ENCODE peak calls at places on chromosomes 16 and 17, in ten cellular contexts. U is mucosa of descending colon, X is A549, M is astrocyte of the cerebellum, P is WTC11, D is upper lobe of right lung, Z is endothelial cell, R is lower lobe of right lung, W is testis, Q is bronchial epithelial cell. B is an unnamed sample.

GRCh38 chr17:1078062-1078711 is 81.3 kb downstream of the TIMM22 start:
- DNase-seq in U (peak; percentile 40), X (no peak), M (no peak), P (peak; percentile 38), D (no peak), Z (no peak), R (peak; percentile 43), W (no peak), Q (no peak), B (no peak)

GRCh38 chr17:64658931-64659330 is 3.2 kb downstream of the SMURF2 start:
- DNase-seq in U (no peak), X (peak; percentile 39), M (peak; percentile 75), P (no peak), D (no peak), Z (no peak), R (no peak), W (no peak), Q (peak; percentile 65), B (peak; percentile 68)

GRCh38 chr17:77508047-77508715 is 367.4 kb downstream of the SEC14L1 start:
- DNase-seq in U (no peak), X (peak; percentile 41), M (no peak), P (peak; percentile 5), D (peak; percentile 22), Z (no peak), R (no peak), W (peak; percentile 7), Q (peak; percentile 79), B (no peak)

GRCh38 chr16:16092925-16093624 is 130.2 kb downstream of the ABCC6 start:
- DNase-seq in U (no peak), X (no peak), M (peak; percentile 44), P (no peak), D (no peak), Z (no peak), R (no peak), W (peak; percentile 77), Q (no peak), B (no peak)

GRCh38 chr16:62225675-62226074 is 189.4 kb upstream of the CDH8 start:
- DNase-seq in U (peak; percentile 55), X (peak; percentile 89), M (peak; percentile 15), P (peak; percentile 94), D (peak; percentile 85), Z (peak; percentile 64), R (peak; percentile 77), W (peak; percentile 93), Q (peak; percentile 77), B (peak; percentile 3)

GRCh38 chr17:74008196-74008595 is 195.3 kb upstream of the RPL38 start:
- DNase-seq in U (no peak), X (peak; percentile 43), M (no peak), P (peak; percentile 46), D (no peak), Z (peak; percentile 16), R (no peak), W (no peak), Q (no peak), B (no peak)

GRCh38 chr17:47810200-47810821 is 11.3 kb downstream of the OSBPL7 start:
- DNase-seq in U (peak; percentile 88), X (peak; percentile 88), M (peak; percentile 86), P (peak; percentile 55), D (peak; percentile 73), Z (no peak), R (peak; percentile 75), W (no peak), Q (peak; percentile 98), B (peak; percentile 87)

GRCh38 chr16:86988920-86989715 is 328.1 kb downstream of the C16orf95 start:
- DNase-seq in U (no peak), X (no peak), M (no peak), P (no peak), D (no peak), Z (no peak), R (no peak), W (no peak), Q (no peak), B (no peak)

GRCh38 chr17:43399839-43400328 is 1.1 kb downstream of the ARL4D start:
- DNase-seq in U (no peak), X (peak; percentile 41), M (no peak), P (no peak), D (no peak), Z (no peak), R (no peak), W (peak; percentile 55), Q (no peak), B (no peak)

GRCh38 chr16:25063865-25064264 is 47.7 kb upstream of the LCMT1 start:
- DNase-seq in U (no peak), X (no peak), M (no peak), P (no peak), D (no peak), Z (no peak), R (no peak), W (peak; percentile 89), Q (no peak), B (peak; percentile 57)

GRCh38 chr17:1829189-1829578 is 518 bp downstream of the SMYD4 start:
- DNase-seq in U (no peak), X (peak; percentile 52), M (no peak), P (peak; percentile 23), D (no peak), Z (no peak), R (no peak), W (peak; percentile 35), Q (no peak), B (peak; percentile 9)

GRCh38 chr16:65601781-65602180 is 479.9 kb upstream of the CDH11 start:
- DNase-seq in U (no peak), X (no peak), M (peak; percentile 67), P (no peak), D (no peak), Z (no peak), R (no peak), W (no peak), Q (no peak), B (peak; percentile 70)
- TF ChIP-seq CTCF in U (no peak), X (no peak), M (no peak), P (no peak), D (no peak), Z (no peak), R (no peak), W (no peak), Q (no peak), B (no peak)

GRCh38 chr17:82896071-82897000 is 56.5 kb upstream of the ZNF750 start:
- DNase-seq in U (no peak), X (no peak), M (no peak), P (no peak), D (no peak), Z (no peak), R (peak; percentile 16), W (no peak), Q (no peak), B (no peak)

GRCh38 chr17:82898976-82899514 is 59.2 kb upstream of the ZNF750 start:
- DNase-seq in U (no peak), X (no peak), M (no peak), P (no peak), D (no peak), Z (no peak), R (peak; percentile 41), W (no peak), Q (no peak), B (no peak)

GRCh38 chr17:82895087-82895486 is 55.3 kb upstream of the ZNF750 start:
- DNase-seq in U (peak; percentile 41), X (no peak), M (no peak), P (no peak), D (no peak), Z (no peak), R (no peak), W (no peak), Q (no peak), B (no peak)

GRCh38 chr17:82899941-82900340 is 60.1 kb upstream of the ZNF750 start:
- DNase-seq in U (no peak), X (no peak), M (no peak), P (no peak), D (no peak), Z (no peak), R (peak; percentile 38), W (no peak), Q (no peak), B (no peak)

DNA sequence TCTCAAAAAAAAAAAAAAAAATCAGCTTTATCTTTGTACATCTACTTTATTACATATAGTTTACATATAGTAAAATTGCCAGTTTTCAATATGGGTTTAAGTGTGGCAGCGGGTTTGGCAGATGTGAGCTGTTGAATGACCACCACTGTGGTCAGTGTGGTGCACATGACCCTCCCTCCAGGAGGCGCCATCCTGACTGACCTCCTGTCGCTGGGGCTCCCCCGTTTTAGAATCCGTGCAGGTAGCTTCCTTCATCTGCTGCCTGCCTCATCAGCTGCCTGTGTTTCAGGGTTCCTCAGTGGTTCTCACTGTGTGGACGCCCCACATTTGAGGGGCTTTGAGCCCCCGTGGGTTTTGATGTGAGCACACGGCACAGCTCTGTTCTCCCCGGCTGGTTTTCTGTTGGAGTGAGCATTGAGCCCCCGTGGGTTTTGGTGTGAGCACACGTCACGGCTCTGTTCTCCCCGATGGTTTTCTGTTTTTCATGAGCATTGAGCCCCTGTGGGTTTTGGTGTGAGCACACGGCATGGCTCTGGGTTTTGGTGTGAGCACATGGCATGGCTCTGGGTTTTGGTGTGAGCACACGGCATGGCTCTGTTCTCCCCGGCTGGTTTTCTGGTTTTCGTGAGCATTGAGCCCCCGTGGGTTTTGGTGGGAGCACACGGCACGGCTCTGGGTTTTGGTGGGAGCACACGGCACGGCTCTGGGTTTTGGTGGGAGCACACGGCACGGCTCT is 57.9 kb upstream of the ZNF750 start:
- DNase-seq in U (no peak), X (no peak), M (no peak), P (no peak), D (no peak), Z (no peak), R (peak; percentile 13), W (no peak), Q (no peak), B (no peak)
- TF ChIP-seq CTCF in U (no peak), X (peak; percentile 5), M (no peak), P (no peak), D (no peak), Z (no peak), R (no peak), W (no peak), Q (no peak), B (no peak)

GRCh38 chr17:67993998-67994361 is 2.3 kb downstream of the C17orf58 start:
- DNase-seq in U (no peak), X (no peak), M (no peak), P (no peak), D (no peak), Z (no peak), R (no peak), W (no peak), Q (no peak), B (no peak)
- TF ChIP-seq CTCF in U (no peak), X (no peak), M (no peak), P (no peak), D (no peak), Z (no peak), R (no peak), W (no peak), Q (no peak), B (no peak)

GRCh38 chr16:46908540-46909372 is 24.6 kb downstream of the GPT2 start:
- DNase-seq in U (no peak), X (peak; percentile 71), M (peak; percentile 60), P (peak; percentile 81), D (no peak), Z (peak; percentile 80), R (no peak), W (peak; percentile 75), Q (peak; percentile 49), B (peak; percentile 75)
- TF ChIP-seq CTCF in U (peak; percentile 31), X (peak; percentile 90), M (peak; percentile 60), P (peak; percentile 89), D (peak; percentile 76), Z (peak; percentile 92), R (peak; percentile 75), W (peak; percentile 98), Q (peak; percentile 57), B (peak; percentile 58)

GRCh38 chr16:30902070-30902972 is 5.9 kb downstream of the CTF1 start:
- DNase-seq in U (peak; percentile 79), X (peak; percentile 77), M (no peak), P (peak; percentile 61), D (peak; percentile 90), Z (peak; percentile 84), R (peak; percentile 83), W (peak; percentile 58), Q (peak; percentile 15), B (peak; percentile 89)
- TF ChIP-seq CTCF in U (peak; percentile 58), X (peak; percentile 79), M (no peak), P (no peak), D (no peak), Z (no peak), R (no peak), W (no peak), Q (peak; percentile 36), B (no peak)

B was measured in cardiac muscle cell.